ENCODE peak calls at places on chromosomes 7 and 10, in nine cellular contexts. F is RPMI7951, Q is RWPE1, R is B cell, N is GM20000, O is T-helper 9 cell, H is aorta, V is esophagus squamous epithelium, I is renal cortical epithelial cell. U is an unnamed sample.

GRCh38 chr7:142863891-142864685 is 9.2 kb downstream of the EPHB6 start:
- DNase-seq in R (no peak), V (no peak), F (no peak), Q (no peak), H (no peak), I (no peak), O (no peak), N (no peak), U (no peak)

GRCh38 chr7:29453022-29453421 is 110.6 kb upstream of the PRR15 start:
- DNase-seq in V (no peak), H (no peak), I (no peak), N (no peak), F (no peak), R (no peak), O (no peak), Q (no peak), U (no peak)

GRCh38 chr7:100574362-100575205 is 884 bp upstream of the SAP25 start:
- DNase-seq in V (no peak), Q (no peak), O (no peak), N (no peak), I (no peak), R (no peak), F (no peak), H (peak), U (no peak)

GRCh38 chr7:63789378-63790176 is 209.1 kb upstream of the ZNF722 start:
- DNase-seq in N (peak), O (no peak), H (no peak), V (no peak), F (no peak), I (no peak), R (peak), Q (no peak), U (no peak)

GRCh38 chr7:47571355-47572100 is 10.4 kb downstream of the TNS3 start:
- DNase-seq in R (peak), H (peak), Q (peak), O (no peak), F (peak), V (no peak), I (peak), N (no peak), U (peak)

GRCh38 chr7:141702047-141702567 is at the start of gene DENND11:
- DNase-seq in H (peak), R (peak), O (peak), V (no peak), Q (peak), I (peak), F (peak), N (peak), U (peak)

GRCh38 chr7:47314248-47314647 is 267.7 kb downstream of the TNS3 start:
- DNase-seq in H (no peak), R (no peak), Q (no peak), N (no peak), F (no peak), V (no peak), O (no peak), I (no peak), U (no peak)

GRCh38 chr7:68041559-68041958 is 1044.9 kb downstream of the TYW1 start:
- DNase-seq in V (no peak), O (no peak), Q (no peak), F (no peak), I (no peak), H (no peak), N (no peak), R (no peak), U (no peak)

GRCh38 chr7:92404170-92404614 is 43.1 kb upstream of the GATAD1 start:
- DNase-seq in Q (no peak), N (no peak), V (no peak), I (no peak), R (no peak), F (no peak), H (no peak), O (no peak), U (no peak)

GRCh38 chr10:30062090-30062489 is 2.7 kb upstream of the JCAD start:
- DNase-seq in N (no peak), O (no peak), H (no peak), I (no peak), V (no peak), R (no peak), F (peak), Q (no peak), U (peak)

GRCh38 chr10:76918106-76918505 is 719.5 kb downstream of the KCNMA1 start:
- DNase-seq in F (no peak), I (no peak), R (no peak), V (no peak), O (no peak), H (no peak), N (no peak), Q (no peak), U (no peak)

GRCh38 chr10:111392159-111392558 is 315.3 kb downstream of the ADRA2A start:
- DNase-seq in N (no peak), Q (no peak), F (no peak), V (no peak), H (no peak), O (no peak), I (no peak), R (no peak), U (no peak)

GRCh38 chr10:64430690-64431323 is 909.6 kb downstream of the REEP3 start:
- DNase-seq in H (no peak), O (no peak), F (no peak), R (no peak), V (no peak), I (peak), N (no peak), Q (no peak), U (peak)

GRCh38 chr10:132937861-132938260 is 4.5 kb downstream of the CFAP46 start:
- DNase-seq in N (no peak), F (no peak), Q (no peak), V (no peak), R (no peak), I (no peak), O (no peak), H (no peak), U (no peak)

GRCh38 chr10:76973515-76974289 is 663.9 kb downstream of the KCNMA1 start:
- DNase-seq in H (no peak), O (no peak), Q (peak), F (peak), V (no peak), N (no peak), R (no peak), I (no peak), U (no peak)

GRCh38 chr10:86064219-86064618 is 302.4 kb downstream of the GRID1 start:
- DNase-seq in H (no peak), F (no peak), I (no peak), R (no peak), O (no peak), N (no peak), V (no peak), Q (no peak), U (no peak)

GRCh38 chr7:154744226-154744860 is 258.6 kb downstream of the PAXIP1 start:
- DNase-seq in F (peak), Q (peak), O (no peak), I (no peak), N (peak), V (no peak), R (peak), H (no peak), U (peak)

GRCh38 chr10:122044045-122044661 is 55.2 kb downstream of the TACC2 start:
- DNase-seq in N (no peak), Q (no peak), H (peak), F (peak), I (peak), V (no peak), R (no peak), O (no peak), U (no peak)

GRCh38 chr10:130550952-130551674 is 414.9 kb downstream of the GLRX3 start:
- DNase-seq in F (no peak), V (no peak), I (no peak), H (no peak), R (no peak), Q (no peak), O (no peak), N (no peak), U (no peak)

GRCh38 chr7:26156454-26157365 is 4.7 kb downstream of the NFE2L3 start:
- DNase-seq in R (peak), H (no peak), I (peak), O (peak), Q (peak), F (peak), V (no peak), N (peak), U (peak)

GRCh38 chr7:55071411-55072188 is 52.8 kb downstream of the EGFR start:
- DNase-seq in O (no peak), I (no peak), N (no peak), R (no peak), F (no peak), V (no peak), Q (no peak), H (no peak), U (no peak)

GRCh38 chr10:14325325-14325955 is 5.3 kb downstream of the FRMD4A start:
- DNase-seq in F (peak), I (peak), V (no peak), O (peak), N (peak), Q (no peak), R (peak), H (peak), U (peak)

GRCh38 chr10:52539463-52539862 is 225.4 kb downstream of the DKK1 start:
- DNase-seq in V (no peak), I (peak), H (no peak), Q (peak), R (no peak), F (peak), O (no peak), N (no peak), U (peak)

GRCh38 chr7:74293577-74293908 is 4.3 kb downstream of the CLIP2 start:
- DNase-seq in R (no peak), H (no peak), O (no peak), V (no peak), N (no peak), Q (no peak), F (no peak), I (no peak), U (no peak)

GRCh38 chr10:126062132-126063032 is 166.0 kb downstream of the FANK1 start:
- DNase-seq in V (no peak), O (no peak), H (peak), I (peak), Q (peak), R (no peak), N (no peak), F (peak), U (peak)

GRCh38 chr10:8489232-8489631 is 434.7 kb downstream of the GATA3 start:
- DNase-seq in N (no peak), V (no peak), H (no peak), O (no peak), F (no peak), R (no peak), Q (no peak), I (no peak), U (no peak)

GRCh38 chr7:117769085-117769484 is 104.2 kb downstream of the CTTNBP2 start:
- DNase-seq in H (no peak), F (no peak), V (no peak), Q (no peak), I (no peak), O (no peak), N (no peak), R (no peak), U (no peak)

GRCh38 chr10:14598809-14599764 is 175.6 kb downstream of the FAM107B start:
- DNase-seq in Q (no peak), F (no peak), V (no peak), H (no peak), I (no peak), N (no peak), O (no peak), R (no peak), U (no peak)

GRCh38 chr7:63925262-63925625 is 73.4 kb upstream of the ZNF722 start:
- DNase-seq in H (no peak), V (no peak), Q (no peak), N (no peak), I (no peak), O (no peak), F (no peak), R (no peak), U (peak)

GRCh38 chr7:127786184-127786583 is 134.2 kb downstream of the SND1 start:
- DNase-seq in F (no peak), O (no peak), N (no peak), Q (no peak), R (no peak), I (peak), H (no peak), V (no peak), U (no peak)

GRCh38 chr7:156693627-156694026 is 53.1 kb downstream of the RNF32 start:
- DNase-seq in O (no peak), N (no peak), F (no peak), Q (no peak), H (no peak), I (no peak), V (no peak), R (no peak), U (no peak)

GRCh38 chr7:57404343-57404966 is 45.5 kb upstream of the ZNF716 start:
- DNase-seq in V (no peak), Q (no peak), O (no peak), I (no peak), F (peak), H (no peak), R (no peak), N (no peak), U (no peak)

GRCh38 chr10:72323108-72323932 is 31.4 kb downstream of the DNAJB12 start:
- DNase-seq in O (no peak), V (no peak), H (no peak), F (no peak), Q (no peak), N (no peak), I (no peak), R (no peak), U (no peak)

GRCh38 chr7:1922071-1922869 is 252.2 kb downstream of the ELFN1 start:
- DNase-seq in Q (no peak), H (no peak), O (no peak), R (no peak), N (no peak), I (no peak), V (no peak), F (no peak), U (no peak)

GRCh38 chr7:41832936-41833335 is 130.0 kb upstream of the INHBA start:
- DNase-seq in N (no peak), R (no peak), Q (no peak), H (no peak), V (no peak), O (no peak), I (no peak), F (peak), U (peak)

GRCh38 chr7:117323585-117323876 is 673 bp upstream of the WNT2 start:
- DNase-seq in H (no peak), R (no peak), N (no peak), V (no peak), I (no peak), Q (no peak), F (no peak), O (no peak), U (no peak)

GRCh38 chr10:78910021-78910420 is 158.7 kb upstream of the ZMIZ1 start:
- DNase-seq in I (no peak), Q (no peak), V (no peak), O (no peak), F (no peak), H (no peak), R (no peak), N (no peak), U (no peak)

U was measured in kidney tubule cell.